ENCODE peak calls at places on chromosomes 11 and 22, in six cellular contexts. C is transverse colon, Y is K562, Z is A549, U is tibial nerve, A is HepG2. S is an unnamed sample.

GRCh38 chr11:92870241-92870826 is 99.1 kb upstream of the MTNR1B start:
- DNase-seq in C (no peak), Z (no peak), Y (no peak), A (no peak), U (no peak), S (no peak)

GRCh38 chr11:35500744-35501143 is 24.7 kb downstream of the PAMR1 start:
- DNase-seq in C (no peak), A (no peak), Y (no peak), U (no peak), Z (no peak), S (no peak)

GRCh38 chr22:27711756-27712155 is 89.8 kb downstream of the MN1 start:
- DNase-seq in A (no peak), U (no peak), C (no peak), Y (no peak), Z (no peak), S (no peak)

GRCh38 chr11:122851366-122852011 is 13.2 kb downstream of the CRTAM start:
- DNase-seq in A (no peak), Y (no peak), C (no peak), U (no peak), Z (no peak), S (no peak)

GRCh38 chr11:65026810-65027209 is 429 bp upstream of the SNX15 start:
- DNase-seq in U (no peak), Y (no peak), C (no peak), A (no peak), Z (no peak), S (no peak)

GRCh38 chr11:94504689-94505293 is 7.5 kb upstream of the C11orf97 start:
- DNase-seq in U (peak; percentile 26), Y (peak; percentile 44), C (no peak), A (peak; percentile 43), Z (peak; percentile 17), S (peak; percentile 52)

GRCh38 chr11:116179346-116179850 is 593.4 kb downstream of the BUD13 start:
- DNase-seq in Y (no peak), Z (no peak), C (no peak), U (no peak), A (no peak), S (no peak)

GRCh38 chr11:36006556-36006955 is 62.7 kb downstream of the LDLRAD3 start:
- DNase-seq in A (no peak), Y (no peak), Z (no peak), C (no peak), U (no peak), S (no peak)

GRCh38 chr11:96215094-96215782 is 127.8 kb downstream of the MAML2 start:
- DNase-seq in C (peak; percentile 63), U (no peak), A (no peak), Z (no peak), Y (no peak), S (no peak)

GRCh38 chr11:62725686-62726085 is 1.6 kb downstream of the HNRNPUL2 start:
- DNase-seq in C (no peak), Y (no peak), U (no peak), A (peak; percentile 42), Z (no peak), S (no peak)

GRCh38 chr11:2101171-2101675 is 38.0 kb downstream of the IGF2 start:
- DNase-seq in U (no peak), C (no peak), A (no peak), Y (no peak), Z (no peak), S (peak; percentile 22)

GRCh38 chr22:33666661-33667619 is 253.3 kb downstream of the LARGE1 start:
- DNase-seq in A (no peak), C (peak; percentile 14), U (no peak), Y (no peak), Z (no peak), S (no peak)

GRCh38 chr11:46437106-46437689 is 45.6 kb upstream of the CHRM4 start:
- DNase-seq in Z (no peak), Y (no peak), U (no peak), A (no peak), C (no peak), S (no peak)

GRCh38 chr11:93738647-93739081 is 2.6 kb downstream of the TAF1D start:
- DNase-seq in C (no peak), Z (no peak), Y (no peak), U (no peak), A (no peak), S (no peak)

GRCh38 chr22:41840216-41840615 is 7.3 kb downstream of the SREBF2 start:
- DNase-seq in Z (no peak), A (no peak), Y (no peak), C (no peak), U (no peak), S (no peak)

GRCh38 chr11:2869561-2870427 is 15.8 kb downstream of the CDKN1C start:
- DNase-seq in A (no peak), C (no peak), U (no peak), Y (no peak), Z (no peak), S (no peak)

GRCh38 chr11:75826463-75827220 is 11.6 kb downstream of the UVRAG start:
- DNase-seq in A (no peak), C (no peak), Y (no peak), Z (no peak), U (peak; percentile 23), S (no peak)

GRCh38 chr22:21952586-21953571 is at the start of gene PPM1F:
- DNase-seq in A (peak; percentile 57), Z (peak; percentile 51), Y (peak; percentile 100), C (peak; percentile 90), U (peak; percentile 73), S (peak; percentile 99)
- TF ChIP-seq EP300 in A (no peak), Z (no peak), Y (peak; percentile 72), C (no peak), U (peak; percentile 27), S (no peak)

GRCh38 chr11:103097279-103097678 is 5.3 kb upstream of the DCUN1D5 start:
- DNase-seq in A (no peak), Y (no peak), U (no peak), Z (no peak), C (no peak), S (no peak)

GRCh38 chr11:103091024-103091423 is 936 bp downstream of the DCUN1D5 start:
- DNase-seq in C (no peak), Z (peak; percentile 8), Y (no peak), A (peak; percentile 12), U (no peak), S (peak; percentile 25)

GRCh38 chr11:103086461-103086860 is 5.5 kb downstream of the DCUN1D5 start:
- DNase-seq in A (no peak), Z (no peak), Y (peak; percentile 18), C (no peak), U (no peak), S (no peak)

GRCh38 chr11:103091441-103091809 is 535 bp downstream of the DCUN1D5 start:
- DNase-seq in U (no peak), Z (peak; percentile 11), C (peak; percentile 35), Y (no peak), A (peak; percentile 32), S (peak; percentile 61)

DNA sequence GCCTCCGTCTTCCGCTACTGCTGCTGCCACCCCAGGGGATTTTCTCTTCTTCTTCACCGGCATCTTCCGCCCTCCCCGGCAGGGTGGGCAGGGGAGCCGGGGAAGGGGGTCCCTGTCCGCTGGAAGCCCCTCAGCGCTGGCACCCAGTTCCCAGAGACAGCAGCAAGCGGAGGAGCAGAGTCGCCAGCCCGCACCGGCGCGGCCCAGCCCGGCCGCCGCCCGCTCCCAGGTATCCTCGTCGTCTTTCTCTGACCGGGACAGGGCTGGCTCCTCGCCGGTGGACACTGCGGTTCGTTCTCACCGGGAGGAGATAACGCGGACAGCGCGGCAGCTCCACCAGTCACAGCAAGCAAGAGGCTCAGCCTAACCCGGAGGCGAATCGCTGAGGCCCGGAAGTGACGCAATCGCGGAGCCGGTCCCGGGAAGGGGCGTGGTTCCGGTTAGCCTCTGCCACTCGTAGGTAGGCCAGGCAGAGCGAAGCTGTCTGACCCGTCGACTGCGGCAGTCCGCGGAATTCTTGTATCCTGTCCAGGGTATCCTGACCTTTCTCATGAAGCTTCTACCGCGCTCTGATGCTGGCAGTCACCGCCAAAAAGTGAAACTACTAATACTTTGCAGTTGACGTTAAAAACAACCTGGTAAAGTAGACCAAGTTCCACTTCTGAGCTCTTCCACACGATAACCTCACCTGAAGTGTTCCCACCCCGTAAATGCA is at the start of gene DCUN1D5:
- DNase-seq in A (peak; percentile 91), Y (peak; percentile 90), Z (peak; percentile 84), C (peak; percentile 98), U (peak; percentile 90), S (peak; percentile 96)
- TF ChIP-seq EP300 in A (no peak), Y (peak; percentile 32), Z (no peak), C (no peak), U (peak; percentile 87), S (no peak)

GRCh38 chr22:47629791-47630655 is 867.6 kb downstream of the TBC1D22A start:
- DNase-seq in U (no peak), A (no peak), Y (no peak), Z (no peak), C (no peak), S (no peak)

GRCh38 chr22:47630741-47631534 is 868.5 kb downstream of the TBC1D22A start:
- DNase-seq in C (no peak), Y (no peak), A (no peak), Z (no peak), U (no peak), S (no peak)

GRCh38 chr22:47632646-47633045 is 870.2 kb downstream of the TBC1D22A start:
- DNase-seq in Y (no peak), A (no peak), Z (no peak), U (no peak), C (no peak), S (no peak)

GRCh38 chr22:47633111-47633510 is 870.7 kb downstream of the TBC1D22A start:
- DNase-seq in Y (no peak), U (no peak), C (no peak), Z (no peak), A (no peak), S (no peak)

DNA sequence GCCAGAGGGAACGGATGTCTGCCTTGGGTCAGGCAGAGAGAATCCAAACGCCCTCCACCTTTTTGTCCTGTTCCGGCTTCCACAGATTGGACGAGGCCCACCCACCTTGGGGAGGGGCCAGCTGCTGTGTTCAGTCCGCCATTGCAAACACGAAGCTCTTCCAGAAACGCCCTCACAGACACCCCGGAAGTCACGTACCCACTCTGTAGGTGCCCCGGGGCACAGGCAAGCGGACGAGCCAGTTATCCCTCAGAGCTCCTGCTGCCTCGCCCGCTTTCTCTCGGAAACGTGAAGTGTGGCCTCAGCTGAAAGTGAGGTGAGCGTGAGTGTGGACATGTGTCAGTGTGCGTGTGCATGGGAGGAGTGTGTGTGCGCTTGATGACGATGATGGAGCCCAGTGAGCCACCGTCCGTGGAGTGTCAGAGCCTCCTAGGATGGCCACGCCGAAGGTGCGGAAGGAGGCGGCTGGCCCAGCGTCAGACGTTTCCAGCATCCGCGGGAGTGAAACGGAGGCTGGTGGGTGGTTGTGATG is 869.2 kb downstream of the TBC1D22A start:
- DNase-seq in U (no peak), Y (peak; percentile 79), Z (no peak), A (no peak), C (no peak), S (peak; percentile 71)
- TF ChIP-seq EP300 in U (no peak), Y (peak; percentile 38), Z (no peak), A (no peak), C (no peak), S (no peak)

GRCh38 chr11:34458566-34458965 is 19.8 kb downstream of the CAT start:
- DNase-seq in C (no peak), Y (no peak), Z (no peak), U (no peak), A (no peak), S (no peak)

GRCh38 chr11:34459507-34460162 is 20.9 kb downstream of the CAT start:
- DNase-seq in Y (no peak), Z (no peak), A (no peak), U (no peak), C (no peak), S (no peak)

GRCh38 chr11:34457607-34458006 is 18.9 kb downstream of the CAT start:
- DNase-seq in U (no peak), Y (no peak), C (no peak), A (no peak), Z (no peak), S (no peak)

GRCh38 chr11:34461215-34461614 is 22.5 kb downstream of the CAT start:
- DNase-seq in C (no peak), Z (no peak), A (no peak), U (no peak), Y (no peak), S (no peak)

GRCh38 chr11:34460335-34460734 is 21.6 kb downstream of the CAT start:
- DNase-seq in Y (no peak), A (no peak), Z (no peak), U (no peak), C (no peak), S (no peak)
- TF ChIP-seq EP300 in Y (no peak), A (no peak), Z (no peak), U (no peak), C (no peak), S (no peak)